ENCODE peak calls at places on chromosomes 5 and 9, in seven cellular contexts. O, Y, R, K, T, I and U are unnamed samples.

GRCh38 chr5:139658501-139658927 is 10.4 kb downstream of the CXXC5 start:
- DNase-seq in O (no peak), Y (peak), R (peak), K (no peak), T (peak), I (no peak), U (no peak)

GRCh38 chr5:118611332-118611945 is 376.9 kb downstream of the DTWD2 start:
- DNase-seq in O (no peak), Y (no peak), R (no peak), K (peak), T (no peak), I (peak), U (no peak)

GRCh38 chr9:133684461-133685361 is 48.5 kb downstream of the DBH start:
- DNase-seq in O (no peak), Y (no peak), R (peak), K (no peak), T (peak), I (no peak), U (no peak)

GRCh38 chr9:33465096-33465495 is 8.6 kb downstream of the NOL6 start:
- DNase-seq in O (no peak), Y (no peak), R (no peak), K (no peak), T (no peak), I (no peak), U (no peak)

GRCh38 chr5:178284095-178284675 is 51.6 kb upstream of the PHYKPL start:
- DNase-seq in O (no peak), Y (no peak), R (no peak), K (peak), T (no peak), I (no peak), U (no peak)

GRCh38 chr9:82675102-82675501 is 387.8 kb downstream of the RASEF start:
- DNase-seq in O (no peak), Y (no peak), R (no peak), K (no peak), T (no peak), I (no peak), U (no peak)

GRCh38 chr5:145936401-145937131 is at the start of gene SH3RF2:
- DNase-seq in O (peak), Y (peak), R (peak), K (peak), T (peak), I (peak), U (peak)

GRCh38 chr9:20838218-20838617 is 154.2 kb downstream of the FOCAD start:
- DNase-seq in O (no peak), Y (no peak), R (no peak), K (peak), T (no peak), I (no peak), U (no peak)

GRCh38 chr5:175107028-175107588 is 336.9 kb downstream of the DRD1 start:
- DNase-seq in O (no peak), Y (no peak), R (no peak), K (no peak), T (no peak), I (no peak), U (no peak)

GRCh38 chr5:180289433-180289832 is 2.5 kb downstream of the MAPK9 start:
- DNase-seq in O (no peak), Y (no peak), R (no peak), K (peak), T (no peak), I (peak), U (no peak)

GRCh38 chr9:88177343-88177742 is 39.1 kb upstream of the SPATA31C2 start:
- DNase-seq in O (no peak), Y (no peak), R (no peak), K (no peak), T (no peak), I (no peak), U (no peak)

GRCh38 chr9:88182501-88182900 is 44.2 kb upstream of the SPATA31C2 start:
- DNase-seq in O (no peak), Y (no peak), R (no peak), K (no peak), T (no peak), I (no peak), U (no peak)

GRCh38 chr9:88179080-88179521 is 40.8 kb upstream of the SPATA31C2 start:
- DNase-seq in O (no peak), Y (no peak), R (no peak), K (no peak), T (no peak), I (no peak), U (no peak)

GRCh38 chr9:88183798-88184495 is 45.7 kb upstream of the SPATA31C2 start:
- DNase-seq in O (no peak), Y (no peak), R (no peak), K (no peak), T (no peak), I (no peak), U (no peak)

DNA sequence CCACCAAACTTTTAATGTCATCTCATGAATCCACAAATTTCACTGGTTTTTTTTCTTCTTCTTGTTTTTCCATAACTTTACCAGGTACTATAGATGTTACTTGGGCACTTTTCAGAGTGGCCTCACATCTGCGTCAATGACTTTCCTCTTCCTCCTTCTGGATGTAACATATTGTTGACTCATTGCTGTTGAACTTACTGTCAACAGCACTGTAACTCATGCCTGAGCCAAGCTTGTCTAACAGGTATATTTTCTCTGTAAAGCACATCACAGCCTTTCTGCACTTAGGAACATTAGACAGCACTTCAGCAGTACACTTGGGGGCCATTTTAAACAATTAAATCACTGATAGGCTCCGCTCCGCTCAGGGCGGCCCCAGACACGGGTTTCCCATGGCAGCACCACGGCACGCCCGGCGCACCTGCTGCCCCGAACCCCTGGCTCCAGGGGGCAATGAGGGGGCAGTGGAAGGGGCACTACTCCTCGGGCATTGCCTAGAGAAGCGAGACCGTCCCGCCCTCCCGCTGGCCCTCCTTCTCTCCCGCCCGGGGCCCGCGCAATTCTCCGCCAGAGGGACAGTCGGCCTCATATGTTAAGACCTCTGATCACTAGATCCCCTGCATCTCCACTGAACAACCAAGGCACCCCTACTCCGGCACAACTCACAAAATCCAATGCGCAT is 42.0 kb upstream of the SPATA31C2 start:
- DNase-seq in O (no peak), Y (no peak), R (no peak), K (no peak), T (no peak), I (no peak), U (no peak)
- TF ChIP-seq CTCF in O (no peak), Y (no peak), R (no peak), K (no peak), T (no peak), I (no peak), U (no peak)

DNA sequence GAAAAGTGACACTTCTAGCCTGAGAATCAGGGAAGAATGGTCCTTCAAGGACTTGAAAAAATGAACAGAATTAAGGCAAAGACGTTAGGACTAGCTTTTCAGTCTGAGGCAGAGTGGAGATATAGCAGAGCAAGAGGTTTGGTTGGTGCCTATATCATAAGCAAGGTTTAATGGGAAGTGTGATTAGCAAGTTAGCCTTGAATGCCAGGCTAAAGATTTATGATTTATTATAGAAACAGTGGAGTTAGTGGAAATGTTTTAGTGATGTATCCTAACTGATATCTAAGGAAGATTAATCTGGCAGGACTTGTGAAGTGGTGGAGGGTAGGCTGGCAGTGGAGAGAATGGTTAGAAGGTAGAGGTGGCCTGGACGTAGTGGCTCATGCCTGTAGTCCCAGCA is 7.0 kb downstream of the F2RL2 start:
- DNase-seq in O (no peak), Y (no peak), R (no peak), K (no peak), T (no peak), I (no peak), U (no peak)
- H3K27ac ChIP-seq in O (no peak), Y (no peak), R (no peak), K (no peak), T (no peak), I (no peak), U (no peak)

GRCh38 chr5:41827792-41828191 is 42.4 kb downstream of the OXCT1 start:
- DNase-seq in O (no peak), Y (no peak), R (no peak), K (no peak), T (no peak), I (no peak), U (no peak)
- TF ChIP-seq CTCF in O (no peak), Y (no peak), R (no peak), K (no peak), T (no peak), I (no peak), U (no peak)

GRCh38 chr5:96795626-96796025 is 12.1 kb downstream of the ERAP1 start:
- DNase-seq in O (no peak), Y (no peak), R (no peak), K (no peak), T (no peak), I (no peak), U (no peak)

GRCh38 chr5:96794757-96795156 is 13.0 kb downstream of the ERAP1 start:
- DNase-seq in O (no peak), Y (no peak), R (no peak), K (no peak), T (no peak), I (no peak), U (no peak)

GRCh38 chr5:96788112-96788749 is 19.5 kb downstream of the ERAP1 start:
- DNase-seq in O (no peak), Y (no peak), R (no peak), K (peak), T (no peak), I (no peak), U (no peak)

GRCh38 chr5:96789794-96790193 is 18.0 kb downstream of the ERAP1 start:
- DNase-seq in O (no peak), Y (no peak), R (no peak), K (no peak), T (no peak), I (no peak), U (no peak)

DNA sequence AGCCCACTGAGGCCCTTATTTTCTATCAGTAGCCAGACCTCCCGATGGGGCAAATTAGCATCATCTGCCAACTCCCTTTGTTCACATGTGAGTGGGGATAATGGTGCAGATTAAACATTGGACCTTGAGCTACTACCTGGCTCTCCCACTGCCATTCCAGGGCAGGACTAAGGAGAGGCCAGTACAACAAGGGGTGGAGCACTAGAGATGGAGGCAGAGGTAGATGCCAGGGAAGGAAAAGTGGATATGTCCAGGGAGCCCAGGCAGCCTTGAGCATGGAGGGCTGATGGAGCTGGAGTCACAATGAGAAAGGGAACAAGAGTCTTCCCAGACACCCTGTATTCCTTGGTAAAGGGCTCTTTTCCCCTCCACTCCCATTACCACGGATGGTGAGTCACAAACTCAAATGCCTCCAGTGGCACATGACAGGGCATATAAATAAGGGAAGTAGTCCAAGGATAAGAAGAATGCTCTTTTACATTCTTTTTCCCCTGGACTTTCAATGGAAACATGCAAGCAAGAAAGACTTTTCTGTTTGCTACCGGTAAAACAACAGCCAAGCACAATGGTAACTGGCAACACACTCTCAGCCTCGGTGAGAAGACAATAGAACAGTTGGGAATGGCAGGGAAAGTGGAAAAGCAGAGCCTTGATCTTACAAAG is 16.8 kb downstream of the ERAP1 start:
- DNase-seq in O (no peak), Y (no peak), R (no peak), K (peak), T (no peak), I (no peak), U (no peak)
- H3K27ac ChIP-seq in O (peak), Y (no peak), R (no peak), K (no peak), T (no peak), I (no peak), U (no peak)

GRCh38 chr9:130040901-130041647 is 1.9 kb downstream of the FNBP1 start:
- DNase-seq in O (no peak), Y (no peak), R (no peak), K (no peak), T (no peak), I (no peak), U (peak)

GRCh38 chr9:130041648-130042405 is 1.2 kb downstream of the FNBP1 start:
- DNase-seq in O (no peak), Y (peak), R (no peak), K (no peak), T (no peak), I (peak), U (peak)

GRCh38 chr9:130042931-130043653 is at the start of gene FNBP1:
- DNase-seq in O (peak), Y (peak), R (peak), K (peak), T (peak), I (peak), U (peak)

GRCh38 chr9:130042406-130042930 is 521 bp downstream of the FNBP1 start:
- DNase-seq in O (no peak), Y (peak), R (peak), K (no peak), T (peak), I (peak), U (peak)

DNA sequence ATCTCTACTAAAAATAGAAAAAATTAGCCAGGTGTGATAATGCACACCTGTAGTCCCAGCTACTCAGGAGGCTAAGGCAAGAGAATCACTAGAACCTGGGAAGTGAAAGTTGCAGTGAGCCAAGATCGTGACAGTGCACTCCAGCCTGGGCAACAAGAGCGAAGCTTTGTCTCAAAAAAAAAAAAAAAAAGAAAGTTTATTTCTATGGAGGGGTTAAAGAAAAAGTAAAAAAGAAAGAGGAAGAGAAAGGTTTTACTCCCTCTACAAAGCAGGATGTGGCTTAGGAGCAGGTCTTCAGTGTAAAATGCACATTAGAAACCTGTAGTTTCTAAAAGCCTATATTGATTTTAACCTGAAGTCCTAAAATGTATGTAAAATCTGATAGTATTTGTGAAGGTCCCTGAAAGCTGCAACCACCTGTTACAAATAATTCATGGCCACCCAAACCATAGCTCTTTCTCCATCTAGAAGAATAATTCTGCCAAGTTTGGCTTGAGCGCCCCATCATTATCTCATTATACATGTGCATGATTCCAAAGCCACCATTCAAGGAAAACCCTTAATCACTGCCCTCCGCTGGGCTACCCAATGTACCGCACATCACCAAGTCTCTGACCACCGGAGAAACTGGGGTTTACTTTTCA is 3.4 kb downstream of the FNBP1 start:
- DNase-seq in O (no peak), Y (no peak), R (no peak), K (no peak), T (no peak), I (no peak), U (peak)
- TF ChIP-seq CTCF in O (no peak), Y (no peak), R (no peak), K (peak), T (no peak), I (no peak), U (no peak)

DNA sequence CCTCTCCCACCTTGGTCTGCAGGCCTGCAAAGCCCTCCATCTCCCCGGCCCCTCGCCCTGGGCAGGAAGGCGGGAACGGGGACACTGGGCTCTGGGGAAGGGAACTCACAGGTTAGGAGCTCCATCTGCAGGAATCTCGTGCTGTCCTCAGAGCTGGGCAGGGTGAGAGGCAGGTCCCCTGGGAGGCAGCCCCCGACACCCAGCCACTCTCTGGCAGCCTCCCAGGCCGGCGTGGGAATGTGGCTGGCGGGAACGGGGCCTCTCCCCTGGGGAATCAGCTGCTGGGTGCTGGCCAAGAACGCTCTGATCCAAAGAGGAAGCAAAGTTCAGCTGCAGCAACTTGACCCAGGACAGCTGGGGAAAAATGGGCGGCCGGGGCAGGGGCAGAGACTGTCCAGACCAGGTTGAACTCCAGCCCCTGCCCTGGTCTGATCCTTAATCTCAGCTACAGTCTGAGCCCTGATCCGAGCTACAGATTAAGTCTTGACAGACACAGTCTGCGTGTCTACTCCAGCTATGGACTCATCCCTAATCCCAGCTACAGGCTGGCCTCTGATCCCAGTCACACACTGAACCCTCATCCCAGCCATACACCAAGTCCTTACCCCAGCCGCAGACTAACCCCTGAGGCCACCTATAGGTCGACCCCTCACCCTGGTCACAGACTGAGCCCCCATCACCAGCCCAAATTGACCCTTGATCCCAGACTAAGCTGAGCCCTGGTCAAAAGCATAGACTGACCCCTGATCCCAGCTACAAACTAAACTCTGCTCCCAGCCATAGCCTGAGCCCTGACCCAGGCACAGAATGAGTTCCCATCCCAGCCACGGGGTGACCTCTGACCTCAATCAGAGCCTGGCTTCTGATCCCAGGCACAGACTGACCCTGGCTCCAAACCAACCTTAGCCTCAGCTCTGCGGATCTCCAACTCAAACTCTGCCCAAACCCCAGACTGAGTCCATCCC is 37.3 kb upstream of the EGFL7 start:
- DNase-seq in O (peak), Y (peak), R (peak), K (peak), T (peak), I (peak), U (peak)
- H3K27ac ChIP-seq in O (peak), Y (peak), R (peak), K (peak), T (no peak), I (peak), U (peak)

DNA sequence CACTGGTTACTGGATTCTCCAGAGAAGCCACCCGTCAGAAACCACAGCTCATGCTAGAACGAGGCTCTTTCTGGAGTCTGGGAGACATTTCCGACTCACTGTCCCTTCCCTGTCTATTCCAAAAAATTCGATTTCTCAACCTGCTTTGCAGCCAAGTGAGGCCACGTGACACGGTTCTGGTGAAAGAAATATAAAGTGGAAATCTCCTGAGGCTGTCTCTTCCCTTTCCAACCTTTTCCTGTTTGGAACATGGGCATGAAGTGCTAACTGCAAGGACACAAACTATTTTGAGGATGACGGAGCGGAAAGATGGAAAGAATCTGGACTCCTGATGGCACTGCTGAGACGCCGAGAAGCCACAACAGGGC is 6.1 kb upstream of the PTGS1 start:
- DNase-seq in O (peak), Y (peak), R (no peak), K (no peak), T (peak), I (no peak), U (no peak)
- TF ChIP-seq CTCF in O (no peak), Y (no peak), R (no peak), K (no peak), T (no peak), I (no peak), U (no peak)